ENCODE peak calls at places on chromosomes 1 and 21, in six cellular contexts. One of them, this sample, is unnamed.
A peak's percentile ranks its signal among the peaks of the same experiment; 100 is the strongest.

GRCh38 chr1:1899266-1899966 is 8.5 kb upstream of the GNB1 start:
- DNase-seq in testis: no peak
- DNase-seq in CD8-positive, alpha-beta T cell: peak; percentile 28
- DNase-seq in IMR-90: no peak
- DNase-seq in SK-N-SH: no peak
- DNase-seq in ovary: no peak
- DNase-seq in this sample: no peak

GRCh38 chr1:7106442-7107108 is 321.3 kb downstream of the CAMTA1 start:
- DNase-seq in ovary: no peak
- DNase-seq in CD8-positive, alpha-beta T cell: no peak
- DNase-seq in testis: no peak
- DNase-seq in IMR-90: no peak
- DNase-seq in SK-N-SH: no peak
- DNase-seq in this sample: peak; percentile 35

GRCh38 chr1:47416319-47417128 is 439 bp downstream of the FOXE3 start:
- DNase-seq in IMR-90: no peak
- DNase-seq in SK-N-SH: peak; percentile 69
- DNase-seq in CD8-positive, alpha-beta T cell: no peak
- DNase-seq in testis: no peak
- DNase-seq in ovary: no peak
- DNase-seq in this sample: no peak

GRCh38 chr1:160544647-160545046 is 21.6 kb upstream of the SLAMF6 start:
- DNase-seq in ovary: no peak
- DNase-seq in SK-N-SH: peak; percentile 7
- DNase-seq in CD8-positive, alpha-beta T cell: peak; percentile 27
- DNase-seq in IMR-90: peak; percentile 10
- DNase-seq in testis: no peak
- DNase-seq in this sample: no peak

GRCh38 chr1:54107131-54107530 is 45.7 kb downstream of the CDCP2 start:
- DNase-seq in IMR-90: peak; percentile 38
- DNase-seq in SK-N-SH: no peak
- DNase-seq in testis: no peak
- DNase-seq in ovary: no peak
- DNase-seq in CD8-positive, alpha-beta T cell: no peak
- DNase-seq in this sample: no peak

GRCh38 chr1:42742617-42743301 is 2.7 kb upstream of the CLDN19 start:
- DNase-seq in IMR-90: no peak
- DNase-seq in testis: no peak
- DNase-seq in ovary: no peak
- DNase-seq in CD8-positive, alpha-beta T cell: no peak
- DNase-seq in SK-N-SH: peak; percentile 41
- DNase-seq in this sample: no peak

GRCh38 chr1:7379445-7379971 is 391.6 kb upstream of the VAMP3 start:
- DNase-seq in SK-N-SH: no peak
- DNase-seq in ovary: no peak
- DNase-seq in IMR-90: peak; percentile 83
- DNase-seq in CD8-positive, alpha-beta T cell: no peak
- DNase-seq in testis: peak; percentile 14
- DNase-seq in this sample: peak; percentile 17

GRCh38 chr1:243924188-243924587 is 74.1 kb upstream of the AKT3 start:
- DNase-seq in testis: no peak
- DNase-seq in IMR-90: peak; percentile 67
- DNase-seq in ovary: no peak
- DNase-seq in CD8-positive, alpha-beta T cell: no peak
- DNase-seq in SK-N-SH: no peak
- DNase-seq in this sample: no peak

GRCh38 chr1:118504867-118505266 is 319.8 kb upstream of the SPAG17 start:
- DNase-seq in ovary: no peak
- DNase-seq in testis: peak; percentile 40
- DNase-seq in IMR-90: no peak
- DNase-seq in SK-N-SH: no peak
- DNase-seq in CD8-positive, alpha-beta T cell: no peak
- DNase-seq in this sample: no peak

GRCh38 chr1:62391369-62391971 is 45.4 kb upstream of the USP1 start:
- DNase-seq in CD8-positive, alpha-beta T cell: peak; percentile 9
- DNase-seq in SK-N-SH: peak; percentile 21
- DNase-seq in ovary: no peak
- DNase-seq in testis: peak; percentile 74
- DNase-seq in IMR-90: no peak
- DNase-seq in this sample: peak; percentile 31

GRCh38 chr1:78226784-78227183 is 181.0 kb downstream of the GIPC2 start:
- DNase-seq in ovary: no peak
- DNase-seq in CD8-positive, alpha-beta T cell: no peak
- DNase-seq in IMR-90: no peak
- DNase-seq in SK-N-SH: no peak
- DNase-seq in testis: no peak
- DNase-seq in this sample: no peak

GRCh38 chr1:86137458-86137857 is 19.1 kb downstream of the COL24A1 start:
- DNase-seq in CD8-positive, alpha-beta T cell: no peak
- DNase-seq in testis: no peak
- DNase-seq in IMR-90: peak; percentile 97
- DNase-seq in ovary: no peak
- DNase-seq in SK-N-SH: no peak
- DNase-seq in this sample: no peak

GRCh38 chr1:17032741-17033140 is 21.0 kb upstream of the ATP13A2 start:
- DNase-seq in IMR-90: no peak
- DNase-seq in testis: no peak
- DNase-seq in ovary: no peak
- DNase-seq in SK-N-SH: no peak
- DNase-seq in CD8-positive, alpha-beta T cell: no peak
- DNase-seq in this sample: no peak

GRCh38 chr1:224054012-224054411 is 59.9 kb upstream of the FBXO28 start:
- DNase-seq in SK-N-SH: no peak
- DNase-seq in IMR-90: no peak
- DNase-seq in testis: no peak
- DNase-seq in ovary: no peak
- DNase-seq in CD8-positive, alpha-beta T cell: no peak
- DNase-seq in this sample: no peak

GRCh38 chr1:197139169-197139568 is 7.3 kb downstream of the ASPM start:
- DNase-seq in testis: no peak
- DNase-seq in CD8-positive, alpha-beta T cell: no peak
- DNase-seq in ovary: no peak
- DNase-seq in IMR-90: no peak
- DNase-seq in SK-N-SH: no peak
- DNase-seq in this sample: no peak

GRCh38 chr1:6544831-6545230 is 9.5 kb downstream of the NOL9 start:
- DNase-seq in testis: no peak
- DNase-seq in IMR-90: peak; percentile 80
- DNase-seq in SK-N-SH: no peak
- DNase-seq in ovary: no peak
- DNase-seq in CD8-positive, alpha-beta T cell: no peak
- DNase-seq in this sample: no peak

GRCh38 chr21:34923202-34923601 is 125.9 kb downstream of the RUNX1 start:
- DNase-seq in SK-N-SH: no peak
- DNase-seq in testis: no peak
- DNase-seq in IMR-90: no peak
- DNase-seq in CD8-positive, alpha-beta T cell: no peak
- DNase-seq in ovary: no peak
- DNase-seq in this sample: no peak

GRCh38 chr1:63448741-63449140 is 74.3 kb downstream of the ITGB3BP start:
- DNase-seq in testis: no peak
- DNase-seq in ovary: no peak
- DNase-seq in SK-N-SH: no peak
- DNase-seq in IMR-90: peak; percentile 37
- DNase-seq in CD8-positive, alpha-beta T cell: no peak
- DNase-seq in this sample: no peak

GRCh38 chr1:111878096-111878495 is 111.4 kb downstream of the KCND3 start:
- DNase-seq in SK-N-SH: no peak
- DNase-seq in IMR-90: no peak
- DNase-seq in testis: no peak
- DNase-seq in CD8-positive, alpha-beta T cell: no peak
- DNase-seq in ovary: no peak
- DNase-seq in this sample: no peak

GRCh38 chr1:110628356-110629105 is 22.4 kb upstream of the KCNA2 start:
- DNase-seq in testis: no peak
- DNase-seq in IMR-90: no peak
- DNase-seq in SK-N-SH: no peak
- DNase-seq in CD8-positive, alpha-beta T cell: no peak
- DNase-seq in ovary: no peak
- DNase-seq in this sample: no peak

GRCh38 chr1:56436912-56437403 is 142.4 kb downstream of the PLPP3 start:
- DNase-seq in SK-N-SH: no peak
- DNase-seq in ovary: no peak
- DNase-seq in IMR-90: no peak
- DNase-seq in CD8-positive, alpha-beta T cell: no peak
- DNase-seq in testis: peak; percentile 36
- DNase-seq in this sample: no peak

GRCh38 chr21:45415943-45416611 is 11.1 kb downstream of the COL18A1 start:
- DNase-seq in IMR-90: no peak
- DNase-seq in CD8-positive, alpha-beta T cell: no peak
- DNase-seq in testis: no peak
- DNase-seq in SK-N-SH: no peak
- DNase-seq in ovary: peak; percentile 27
- DNase-seq in this sample: no peak

GRCh38 chr21:45098867-45099266 is 24.5 kb downstream of the ADARB1 start:
- DNase-seq in CD8-positive, alpha-beta T cell: no peak
- DNase-seq in IMR-90: no peak
- DNase-seq in testis: no peak
- DNase-seq in SK-N-SH: peak; percentile 54
- DNase-seq in ovary: no peak
- DNase-seq in this sample: no peak

GRCh38 chr1:169892176-169892818 is 1.4 kb downstream of the SCYL3 start:
- DNase-seq in IMR-90: no peak
- DNase-seq in ovary: no peak
- DNase-seq in SK-N-SH: no peak
- DNase-seq in testis: no peak
- DNase-seq in CD8-positive, alpha-beta T cell: no peak
- DNase-seq in this sample: no peak

GRCh38 chr21:31294691-31295090 is 49.4 kb downstream of the TIAM1 start:
- DNase-seq in SK-N-SH: no peak
- DNase-seq in CD8-positive, alpha-beta T cell: no peak
- DNase-seq in testis: no peak
- DNase-seq in IMR-90: no peak
- DNase-seq in ovary: no peak
- DNase-seq in this sample: no peak

GRCh38 chr1:109083923-109084322 is 6.6 kb upstream of the TMEM167B start:
- DNase-seq in SK-N-SH: no peak
- DNase-seq in ovary: no peak
- DNase-seq in testis: no peak
- DNase-seq in IMR-90: no peak
- DNase-seq in CD8-positive, alpha-beta T cell: no peak
- DNase-seq in this sample: no peak

GRCh38 chr1:10283318-10283984 is 73.1 kb downstream of the KIF1B start:
- DNase-seq in IMR-90: no peak
- DNase-seq in SK-N-SH: no peak
- DNase-seq in testis: no peak
- DNase-seq in CD8-positive, alpha-beta T cell: no peak
- DNase-seq in ovary: no peak
- DNase-seq in this sample: peak; percentile 5

GRCh38 chr1:214003233-214003632 is 15.5 kb downstream of the PROX1 start:
- DNase-seq in ovary: no peak
- DNase-seq in IMR-90: no peak
- DNase-seq in testis: no peak
- DNase-seq in CD8-positive, alpha-beta T cell: no peak
- DNase-seq in SK-N-SH: no peak
- DNase-seq in this sample: peak; percentile 55

DNA sequence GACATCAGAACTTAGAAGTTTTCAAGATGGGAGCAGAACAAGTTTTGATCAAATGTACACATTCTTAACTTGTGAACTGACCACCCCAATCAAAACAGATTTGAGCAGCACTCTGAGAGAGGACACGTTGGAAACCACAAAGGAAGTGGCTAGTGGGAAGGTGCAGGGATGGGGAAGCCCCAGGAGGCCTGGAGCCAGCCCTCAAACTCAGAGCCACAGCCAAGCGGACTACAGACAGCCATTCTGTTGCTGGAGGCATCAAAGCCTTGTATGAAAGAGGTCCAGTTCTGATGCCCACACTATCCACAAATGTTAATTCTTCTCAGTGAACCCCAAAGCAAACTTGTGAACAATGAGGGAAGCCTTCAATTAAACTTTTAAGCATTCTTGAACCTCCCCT is 143.6 kb upstream of the RAB4A start:
- DNase-seq in SK-N-SH: no peak
- DNase-seq in ovary: no peak
- DNase-seq in IMR-90: peak; percentile 41
- DNase-seq in testis: no peak
- DNase-seq in CD8-positive, alpha-beta T cell: no peak
- DNase-seq in this sample: no peak
- H3K9me3 ChIP-seq in SK-N-SH: no peaks in the 10 kb centered on the region
- H3K9me3 ChIP-seq in ovary: no peaks in the 10 kb centered on the region
- H3K9me3 ChIP-seq in IMR-90: no peaks in the 10 kb centered on the region
- H3K9me3 ChIP-seq in testis: no peaks in the 10 kb centered on the region
- H3K9me3 ChIP-seq in CD8-positive, alpha-beta T cell: no peaks in the 10 kb centered on the region
- H3K9me3 ChIP-seq in this sample: no peaks in the 10 kb centered on the region

GRCh38 chr1:203625623-203626189 is 926 bp upstream of the ATP2B4 start:
- DNase-seq in CD8-positive, alpha-beta T cell: peak; percentile 59
- DNase-seq in ovary: no peak
- DNase-seq in IMR-90: no peak
- DNase-seq in testis: peak; percentile 54
- DNase-seq in SK-N-SH: peak; percentile 66
- DNase-seq in this sample: no peak
- TF ChIP-seq CTCF in CD8-positive, alpha-beta T cell: peak; percentile 78
- TF ChIP-seq CTCF in ovary: no peak
- TF ChIP-seq CTCF in IMR-90: peak; percentile 21
- TF ChIP-seq CTCF in testis: no peak
- TF ChIP-seq CTCF in SK-N-SH: peak; percentile 55
- TF ChIP-seq CTCF in this sample: peak; percentile 51

GRCh38 chr21:21818898-21819297 is 820.7 kb downstream of the NCAM2 start:
- DNase-seq in testis: no peak
- DNase-seq in ovary: no peak
- DNase-seq in IMR-90: no peak
- DNase-seq in SK-N-SH: peak; percentile 38
- DNase-seq in CD8-positive, alpha-beta T cell: no peak
- DNase-seq in this sample: no peak
- H3K9me3 ChIP-seq in testis: no peaks in the 10 kb centered on the region
- H3K9me3 ChIP-seq in ovary: no peaks in the 10 kb centered on the region
- H3K9me3 ChIP-seq in IMR-90: no peaks in the 10 kb centered on the region
- H3K9me3 ChIP-seq in SK-N-SH: no peaks in the 10 kb centered on the region
- H3K9me3 ChIP-seq in CD8-positive, alpha-beta T cell: no peaks in the 10 kb centered on the region
- H3K9me3 ChIP-seq in this sample: no peaks in the 10 kb centered on the region

GRCh38 chr1:27724961-27725373 is 794 bp upstream of the FAM76A start:
- DNase-seq in ovary: peak; percentile 56
- DNase-seq in CD8-positive, alpha-beta T cell: no peak
- DNase-seq in IMR-90: no peak
- DNase-seq in testis: peak; percentile 64
- DNase-seq in SK-N-SH: peak; percentile 9
- DNase-seq in this sample: no peak

GRCh38 chr1:27716262-27716895 is 9.4 kb upstream of the FAM76A start:
- DNase-seq in IMR-90: no peak
- DNase-seq in testis: no peak
- DNase-seq in SK-N-SH: no peak
- DNase-seq in ovary: no peak
- DNase-seq in CD8-positive, alpha-beta T cell: no peak
- DNase-seq in this sample: no peak

GRCh38 chr1:27713869-27714513 is 11.8 kb upstream of the FAM76A start:
- DNase-seq in SK-N-SH: no peak
- DNase-seq in ovary: no peak
- DNase-seq in CD8-positive, alpha-beta T cell: no peak
- DNase-seq in IMR-90: no peak
- DNase-seq in testis: no peak
- DNase-seq in this sample: no peak

GRCh38 chr1:27719286-27720251 is 6.2 kb upstream of the FAM76A start:
- DNase-seq in CD8-positive, alpha-beta T cell: no peak
- DNase-seq in SK-N-SH: peak; percentile 24
- DNase-seq in testis: no peak
- DNase-seq in ovary: no peak
- DNase-seq in IMR-90: peak; percentile 6
- DNase-seq in this sample: no peak
- TF ChIP-seq CTCF in CD8-positive, alpha-beta T cell: peak; percentile 45
- TF ChIP-seq CTCF in SK-N-SH: peak; percentile 49
- TF ChIP-seq CTCF in testis: peak; percentile 22
- TF ChIP-seq CTCF in ovary: no peak
- TF ChIP-seq CTCF in IMR-90: peak; percentile 48
- TF ChIP-seq CTCF in this sample: peak; percentile 36

GRCh38 chr1:152218762-152219436 is 5.1 kb downstream of the HRNR start:
- DNase-seq in SK-N-SH: no peak
- DNase-seq in IMR-90: no peak
- DNase-seq in ovary: no peak
- DNase-seq in CD8-positive, alpha-beta T cell: no peak
- DNase-seq in testis: no peak
- DNase-seq in this sample: no peak
- H3K9me3 ChIP-seq in SK-N-SH: no peaks in the 10 kb centered on the region
- H3K9me3 ChIP-seq in IMR-90: peaks cover 16% of the 10 kb centered on the region
- H3K9me3 ChIP-seq in ovary: peaks cover 5% of the 10 kb centered on the region
- H3K9me3 ChIP-seq in CD8-positive, alpha-beta T cell: no peaks in the 10 kb centered on the region
- H3K9me3 ChIP-seq in testis: no peaks in the 10 kb centered on the region
- H3K9me3 ChIP-seq in this sample: no peaks in the 10 kb centered on the region

This sample was measured in BE2C.